ENCODE peak calls at places on chromosome 9, in four cellular contexts. One of them, this sample, is unnamed.

GRCh38 chr9:30978000-30978399 is 1406.4 kb upstream of the ACO1 start:
- DNase-seq in K562: no peak
- DNase-seq in HepG2: no peak
- DNase-seq in GM12878: no peak
- DNase-seq in this sample: no peak

GRCh38 chr9:89896806-89897340 is 292.1 kb downstream of the GADD45G start:
- DNase-seq in K562: no peak
- DNase-seq in HepG2: no peak
- DNase-seq in GM12878: no peak
- DNase-seq in this sample: no peak

GRCh38 chr9:127778280-127779135 is at the start of gene SH2D3C:
- DNase-seq in GM12878: no peak
- DNase-seq in HepG2: no peak
- DNase-seq in K562: peak; percentile 44
- DNase-seq in this sample: no peak

GRCh38 chr9:70411930-70412677 is 2.4 kb downstream of the KLF9 start:
- DNase-seq in K562: peak; percentile 81
- DNase-seq in HepG2: peak; percentile 81
- DNase-seq in GM12878: peak; percentile 51
- DNase-seq in this sample: peak; percentile 52

GRCh38 chr9:70954126-70954525 is 167.3 kb downstream of the TRPM3 start:
- DNase-seq in GM12878: no peak
- DNase-seq in HepG2: no peak
- DNase-seq in K562: no peak
- DNase-seq in this sample: no peak

GRCh38 chr9:27181381-27181780 is 72.4 kb downstream of the TEK start:
- DNase-seq in GM12878: no peak
- DNase-seq in HepG2: no peak
- DNase-seq in K562: no peak
- DNase-seq in this sample: no peak

GRCh38 chr9:94656190-94656589 is 16.9 kb upstream of the FBP1 start:
- DNase-seq in GM12878: peak; percentile 79
- DNase-seq in K562: no peak
- DNase-seq in HepG2: no peak
- DNase-seq in this sample: no peak

GRCh38 chr9:4508246-4508906 is 18.1 kb downstream of the SLC1A1 start:
- DNase-seq in HepG2: no peak
- DNase-seq in GM12878: no peak
- DNase-seq in K562: no peak
- DNase-seq in this sample: no peak

GRCh38 chr9:2059131-2059929 is 44.2 kb downstream of the SMARCA2 start:
- DNase-seq in HepG2: no peak
- DNase-seq in GM12878: no peak
- DNase-seq in K562: no peak
- DNase-seq in this sample: no peak

GRCh38 chr9:123338710-123339665 is 17.0 kb upstream of the CRB2 start:
- DNase-seq in HepG2: no peak
- DNase-seq in K562: peak; percentile 69
- DNase-seq in GM12878: peak; percentile 94
- DNase-seq in this sample: no peak

GRCh38 chr9:99426443-99426842 is 204.4 kb downstream of the SEC61B start:
- DNase-seq in GM12878: no peak
- DNase-seq in K562: no peak
- DNase-seq in HepG2: no peak
- DNase-seq in this sample: no peak

GRCh38 chr9:135370411-135371375 is 108.9 kb upstream of the PPP1R26 start:
- DNase-seq in K562: no peak
- DNase-seq in GM12878: no peak
- DNase-seq in HepG2: no peak
- DNase-seq in this sample: no peak

GRCh38 chr9:561430-561829 is 280.1 kb upstream of the DMRT1 start:
- DNase-seq in K562: no peak
- DNase-seq in HepG2: no peak
- DNase-seq in GM12878: no peak
- DNase-seq in this sample: no peak

GRCh38 chr9:3848445-3849114 is 322.8 kb upstream of the RFX3 start:
- DNase-seq in HepG2: peak; percentile 4
- DNase-seq in GM12878: no peak
- DNase-seq in K562: no peak
- DNase-seq in this sample: peak; percentile 10

GRCh38 chr9:80932181-80932580 is 757.2 kb downstream of the TLE1 start:
- DNase-seq in GM12878: no peak
- DNase-seq in HepG2: no peak
- DNase-seq in K562: no peak
- DNase-seq in this sample: no peak

GRCh38 chr9:131865446-131866195 is 125.7 kb upstream of the RAPGEF1 start:
- DNase-seq in GM12878: no peak
- DNase-seq in K562: no peak
- DNase-seq in HepG2: no peak
- DNase-seq in this sample: no peak

GRCh38 chr9:16328349-16328748 is 542.1 kb downstream of the BNC2 start:
- DNase-seq in HepG2: no peak
- DNase-seq in GM12878: no peak
- DNase-seq in K562: no peak
- DNase-seq in this sample: no peak

GRCh38 chr9:1042466-1042865 is 7.7 kb upstream of the DMRT2 start:
- DNase-seq in K562: no peak
- DNase-seq in HepG2: no peak
- DNase-seq in GM12878: no peak
- DNase-seq in this sample: no peak

GRCh38 chr9:111691686-111692329 is 30.4 kb downstream of the GNG10 start:
- DNase-seq in HepG2: peak; percentile 52
- DNase-seq in K562: peak; percentile 16
- DNase-seq in GM12878: no peak
- DNase-seq in this sample: peak; percentile 10

GRCh38 chr9:105425817-105426433 is 21.9 kb upstream of the FSD1L start:
- DNase-seq in HepG2: no peak
- DNase-seq in GM12878: no peak
- DNase-seq in K562: peak; percentile 37
- DNase-seq in this sample: peak; percentile 27

GRCh38 chr9:79003514-79003913 is 568.3 kb upstream of the TLE4 start:
- DNase-seq in GM12878: no peak
- DNase-seq in K562: no peak
- DNase-seq in HepG2: no peak
- DNase-seq in this sample: no peak

GRCh38 chr9:7935666-7936065 is 136.1 kb upstream of the DMAC1 start:
- DNase-seq in GM12878: no peak
- DNase-seq in HepG2: no peak
- DNase-seq in K562: no peak
- DNase-seq in this sample: no peak

GRCh38 chr9:18379073-18379811 is 94.7 kb upstream of the ADAMTSL1 start:
- DNase-seq in GM12878: no peak
- DNase-seq in HepG2: no peak
- DNase-seq in K562: no peak
- DNase-seq in this sample: no peak

GRCh38 chr9:135785013-135785575 is 83.1 kb downstream of the KCNT1 start:
- DNase-seq in K562: no peak
- DNase-seq in HepG2: no peak
- DNase-seq in GM12878: no peak
- DNase-seq in this sample: no peak

GRCh38 chr9:133576591-133577462 is 32.4 kb downstream of the FAM163B start:
- DNase-seq in GM12878: no peak
- DNase-seq in HepG2: no peak
- DNase-seq in K562: no peak
- DNase-seq in this sample: no peak

GRCh38 chr9:121499427-121500164 is at the start of gene GGTA1:
- DNase-seq in HepG2: no peak
- DNase-seq in GM12878: no peak
- DNase-seq in K562: peak; percentile 38
- DNase-seq in this sample: peak; percentile 70

GRCh38 chr9:127444283-127444920 is 6.8 kb downstream of the RPL12 start:
- DNase-seq in GM12878: no peak
- DNase-seq in K562: no peak
- DNase-seq in HepG2: no peak
- DNase-seq in this sample: no peak

GRCh38 chr9:134618823-134619454 is 22.7 kb upstream of the COL5A1 start:
- DNase-seq in HepG2: no peak
- DNase-seq in GM12878: no peak
- DNase-seq in K562: no peak
- DNase-seq in this sample: no peak

GRCh38 chr9:137410891-137411249 is 12.1 kb downstream of the EXD3 start:
- DNase-seq in HepG2: no peak
- DNase-seq in K562: no peak
- DNase-seq in GM12878: no peak
- DNase-seq in this sample: no peak

GRCh38 chr9:116027096-116027495 is 126.5 kb upstream of the PAPPA start:
- DNase-seq in HepG2: no peak
- DNase-seq in GM12878: no peak
- DNase-seq in K562: no peak
- DNase-seq in this sample: no peak

GRCh38 chr9:128372784-128373183 is 1.6 kb downstream of the URM1 start:
- DNase-seq in HepG2: no peak
- DNase-seq in GM12878: no peak
- DNase-seq in K562: no peak
- DNase-seq in this sample: no peak

GRCh38 chr9:130860458-130861316 is 25.6 kb downstream of the ABL1 start:
- DNase-seq in K562: peak; percentile 94
- DNase-seq in HepG2: no peak
- DNase-seq in GM12878: no peak
- DNase-seq in this sample: no peak

GRCh38 chr9:110125207-110125751 is 82.7 kb downstream of the C9orf152 start:
- DNase-seq in K562: no peak
- DNase-seq in HepG2: peak; percentile 95
- DNase-seq in GM12878: no peak
- DNase-seq in this sample: no peak

GRCh38 chr9:134396825-134397224 is 70.6 kb downstream of the RXRA start:
- DNase-seq in HepG2: no peak
- DNase-seq in K562: no peak
- DNase-seq in GM12878: no peak
- DNase-seq in this sample: no peak

GRCh38 chr9:115923903-115924668 is 229.5 kb upstream of the PAPPA start:
- DNase-seq in K562: no peak
- DNase-seq in HepG2: peak; percentile 23
- DNase-seq in GM12878: no peak
- DNase-seq in this sample: no peak

GRCh38 chr9:114958021-114958846 is 27.8 kb upstream of the TNFSF8 start:
- DNase-seq in K562: no peak
- DNase-seq in HepG2: no peak
- DNase-seq in GM12878: no peak
- DNase-seq in this sample: no peak

GRCh38 chr9:90007516-90008430 is 403.0 kb downstream of the GADD45G start:
- DNase-seq in HepG2: no peak
- DNase-seq in GM12878: no peak
- DNase-seq in K562: no peak
- DNase-seq in this sample: no peak

GRCh38 chr9:106177216-106177615 is 482.9 kb downstream of the TMEM38B start:
- DNase-seq in GM12878: no peak
- DNase-seq in K562: no peak
- DNase-seq in HepG2: no peak
- DNase-seq in this sample: no peak

GRCh38 chr9:124972241-124972770 is 31.4 kb upstream of the GOLGA1 start:
- DNase-seq in K562: no peak
- DNase-seq in GM12878: no peak
- DNase-seq in HepG2: no peak
- DNase-seq in this sample: no peak
- TF ChIP-seq SP1 in K562: no peak
- TF ChIP-seq SP1 in GM12878: no peak
- TF ChIP-seq SP1 in HepG2: no peak
- TF ChIP-seq SP1 in this sample: no peak

GRCh38 chr9:5629312-5630037 is 568 bp downstream of the RIC1 start:
- DNase-seq in GM12878: no peak
- DNase-seq in HepG2: no peak
- DNase-seq in K562: peak; percentile 15
- DNase-seq in this sample: peak; percentile 17
- TF ChIP-seq FOXK2 in GM12878: no peak
- TF ChIP-seq FOXK2 in HepG2: no peak
- TF ChIP-seq FOXK2 in K562: no peak
- TF ChIP-seq FOXK2 in this sample: no peak

DNA sequence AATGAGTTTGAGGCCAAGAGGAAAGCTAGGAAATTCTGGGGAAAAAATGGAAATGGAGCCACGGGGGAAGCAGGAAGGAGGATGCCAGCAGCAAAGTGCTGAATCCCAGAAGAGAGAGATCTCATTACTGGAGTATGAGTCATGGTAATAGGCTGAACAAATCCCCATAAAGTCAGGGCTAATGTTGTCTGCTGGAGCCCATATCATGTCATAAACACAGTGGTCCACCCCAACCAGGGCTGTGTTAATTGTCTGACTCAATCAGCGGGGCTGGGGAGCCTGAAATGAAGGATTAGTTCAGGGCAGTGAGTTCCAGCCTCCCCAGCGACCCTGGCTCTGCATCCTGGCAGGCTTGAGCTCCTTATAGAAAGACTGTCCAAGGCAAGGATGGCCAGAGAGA is 68.8 kb downstream of the TLR4 start:
- DNase-seq in K562: no peak
- DNase-seq in GM12878: no peak
- DNase-seq in HepG2: no peak
- DNase-seq in this sample: peak; percentile 7
- TF ChIP-seq SP1 in K562: no peak
- TF ChIP-seq SP1 in GM12878: no peak
- TF ChIP-seq SP1 in HepG2: no peak
- TF ChIP-seq SP1 in this sample: no peak

DNA sequence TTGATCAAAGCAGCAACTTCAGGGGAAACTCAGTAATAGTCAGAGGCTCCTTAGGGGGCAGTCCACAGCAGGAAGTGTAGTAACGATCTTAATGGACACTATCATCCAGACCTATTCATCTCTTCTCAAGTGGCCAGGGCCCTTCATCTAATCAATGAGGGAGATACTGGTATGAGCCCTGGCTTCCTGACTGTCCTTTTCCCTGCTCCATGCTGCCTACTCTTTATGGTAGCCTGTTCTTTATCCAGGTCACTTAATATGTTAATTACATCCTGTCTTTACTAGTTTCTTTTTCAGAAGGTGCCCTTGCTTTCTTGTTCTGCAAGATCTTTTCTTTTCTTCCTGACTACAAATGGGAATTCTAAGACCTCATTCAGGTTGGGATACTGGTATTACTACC is 197.1 kb downstream of the CAVIN4 start:
- DNase-seq in HepG2: no peak
- DNase-seq in GM12878: no peak
- DNase-seq in K562: no peak
- DNase-seq in this sample: no peak
- TF ChIP-seq FOXK2 in HepG2: no peak
- TF ChIP-seq FOXK2 in GM12878: no peak
- TF ChIP-seq FOXK2 in K562: no peak
- TF ChIP-seq FOXK2 in this sample: no peak

DNA sequence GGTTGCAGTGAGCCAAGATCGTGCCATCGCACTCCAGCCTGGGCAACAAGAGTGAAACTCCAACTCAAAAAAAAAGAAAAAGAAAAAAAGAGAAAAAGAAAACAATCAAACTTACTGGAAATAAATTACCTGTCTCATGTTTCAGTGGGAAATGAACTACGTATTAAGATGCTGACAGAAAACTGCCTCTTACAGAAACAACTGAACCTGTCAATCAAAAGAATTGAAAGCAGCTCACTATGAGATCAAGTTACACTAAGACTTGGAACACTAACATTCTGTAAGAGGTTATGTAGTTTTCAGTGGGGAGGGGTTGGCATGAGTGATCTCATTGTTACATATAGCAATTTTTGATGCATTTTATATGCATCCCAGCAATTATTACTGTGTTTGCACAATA is 64.4 kb upstream of the SPATA31E1 start:
- DNase-seq in GM12878: no peak
- DNase-seq in HepG2: no peak
- DNase-seq in K562: no peak
- DNase-seq in this sample: no peak
- TF ChIP-seq SP1 in GM12878: no peak
- TF ChIP-seq SP1 in HepG2: no peak
- TF ChIP-seq SP1 in K562: no peak
- TF ChIP-seq SP1 in this sample: no peak